ENCODE peak calls at places on chromosomes 6 and 20, in five cellular contexts. C is HT1080, Z is right lobe of liver, N is SK-N-DZ, I is transverse colon. Y is an unnamed sample.
A peak's percentile ranks its signal among the peaks of the same experiment; 100 is the strongest.

GRCh38 chr20:7855545-7855944 is 84.7 kb downstream of the HAO1 start:
- DNase-seq in C (peak; percentile 38), Z (no peak), N (no peak), I (no peak), Y (no peak)

GRCh38 chr6:145704153-145704781 is 31.1 kb downstream of the EPM2A start:
- DNase-seq in C (no peak), Z (no peak), N (peak; percentile 7), I (no peak), Y (no peak)

GRCh38 chr20:35952480-35953410 is 1.6 kb downstream of the SCAND1 start:
- DNase-seq in C (no peak), Z (no peak), N (no peak), I (no peak), Y (no peak)

GRCh38 chr20:62336775-62337557 is 30.1 kb downstream of the LAMA5 start:
- DNase-seq in C (no peak), Z (no peak), N (no peak), I (no peak), Y (no peak)

GRCh38 chr20:33475381-33476160 is 14.3 kb upstream of the CBFA2T2 start:
- DNase-seq in C (no peak), Z (no peak), N (no peak), I (peak; percentile 27), Y (no peak)

GRCh38 chr6:113574147-113574546 is 283.0 kb upstream of the MARCKS start:
- DNase-seq in C (no peak), Z (no peak), N (no peak), I (no peak), Y (no peak)

GRCh38 chr6:130503146-130503545 is 137.3 kb downstream of the TMEM200A start:
- DNase-seq in C (no peak), Z (no peak), N (no peak), I (no peak), Y (peak; percentile 53)

GRCh38 chr6:150211700-150212615 is 69.1 kb downstream of the PPP1R14C start:
- DNase-seq in C (peak; percentile 58), Z (no peak), N (no peak), I (no peak), Y (no peak)

GRCh38 chr20:1423625-1424106 is 30.8 kb upstream of the FKBP1A start:
- DNase-seq in C (peak; percentile 28), Z (no peak), N (peak; percentile 78), I (peak; percentile 65), Y (no peak)

GRCh38 chr6:120938164-120938875 is 396.0 kb downstream of the TBC1D32 start:
- DNase-seq in C (no peak), Z (no peak), N (no peak), I (no peak), Y (no peak)

GRCh38 chr6:120604510-120604909 is 729.8 kb downstream of the TBC1D32 start:
- DNase-seq in C (no peak), Z (no peak), N (no peak), I (no peak), Y (no peak)

GRCh38 chr6:137740347-137740746 is 126.7 kb upstream of the TNFAIP3 start:
- DNase-seq in C (no peak), Z (no peak), N (no peak), I (no peak), Y (no peak)

GRCh38 chr6:148747493-148748160 is 797 bp downstream of the UST start:
- DNase-seq in C (peak; percentile 61), Z (peak; percentile 62), N (peak; percentile 6), I (peak; percentile 53), Y (peak; percentile 68)

GRCh38 chr20:45994761-45995160 is 13.9 kb upstream of the MMP9 start:
- DNase-seq in C (no peak), Z (peak; percentile 10), N (no peak), I (no peak), Y (no peak)

GRCh38 chr20:33753763-33754162 is 22.0 kb downstream of the ZNF341 start:
- DNase-seq in C (peak; percentile 22), Z (no peak), N (no peak), I (no peak), Y (peak; percentile 23)

GRCh38 chr20:44609006-44609510 is 26.7 kb downstream of the PKIG start:
- DNase-seq in C (no peak), Z (no peak), N (no peak), I (no peak), Y (no peak)

GRCh38 chr6:87040729-87041128 is 54.2 kb downstream of the CGA start:
- DNase-seq in C (no peak), Z (no peak), N (no peak), I (no peak), Y (no peak)

GRCh38 chr6:37831457-37831856 is 11.9 kb downstream of the ZFAND3 start:
- DNase-seq in C (no peak), Z (no peak), N (no peak), I (no peak), Y (no peak)

GRCh38 chr6:132190097-132190814 is 211.0 kb downstream of the MOXD1 start:
- DNase-seq in C (peak; percentile 63), Z (no peak), N (no peak), I (no peak), Y (peak; percentile 20)

GRCh38 chr20:57135875-57136274 is 130.6 kb downstream of the BMP7 start:
- DNase-seq in C (peak; percentile 10), Z (no peak), N (no peak), I (no peak), Y (no peak)

GRCh38 chr6:80454661-80455365 is 348.3 kb downstream of the BCKDHB start:
- DNase-seq in C (peak; percentile 47), Z (no peak), N (no peak), I (no peak), Y (peak; percentile 76)

GRCh38 chr6:209432-210103 is 82.7 kb upstream of the DUSP22 start:
- DNase-seq in C (no peak), Z (no peak), N (no peak), I (no peak), Y (no peak)

GRCh38 chr20:58627212-58628072 is 23.6 kb upstream of the STX16 start:
- DNase-seq in C (no peak), Z (no peak), N (no peak), I (no peak), Y (no peak)

GRCh38 chr6:133466666-133467065 is 225.5 kb downstream of the EYA4 start:
- DNase-seq in C (no peak), Z (no peak), N (no peak), I (no peak), Y (no peak)

GRCh38 chr20:50330504-50331313 is 140.1 kb downstream of the CEBPB start:
- DNase-seq in C (peak; percentile 46), Z (no peak), N (no peak), I (peak; percentile 41), Y (peak; percentile 77)

GRCh38 chr6:25041676-25042598 is 106.2 kb upstream of the RIPOR2 start:
- DNase-seq in C (no peak), Z (no peak), N (no peak), I (peak; percentile 30), Y (no peak)

GRCh38 chr20:19815553-19815991 is 57.5 kb downstream of the RIN2 start:
- DNase-seq in C (peak; percentile 99), Z (no peak), N (no peak), I (no peak), Y (peak; percentile 97)

GRCh38 chr6:130575971-130576370 is 210.2 kb downstream of the TMEM200A start:
- DNase-seq in C (no peak), Z (no peak), N (no peak), I (peak; percentile 23), Y (no peak)

GRCh38 chr20:46715292-46715756 is 5.9 kb downstream of the SLC2A10 start:
- DNase-seq in C (no peak), Z (peak; percentile 82), N (no peak), I (peak; percentile 49), Y (no peak)

GRCh38 chr6:139708342-139709199 is 334.1 kb upstream of the CITED2 start:
- DNase-seq in C (peak; percentile 68), Z (no peak), N (no peak), I (no peak), Y (peak; percentile 36)